ENCODE peak calls at places on chromosomes 11 and 22, in four cellular contexts. One of them, this sample, is unnamed.

GRCh38 chr11:92627615-92628201 is 341.7 kb upstream of the MTNR1B start:
- DNase-seq in K562: no peak
- DNase-seq in GM12878: no peak
- DNase-seq in HepG2: no peak
- DNase-seq in this sample: no peak

GRCh38 chr11:36601145-36601544 is 3.1 kb upstream of the RAG2 start:
- DNase-seq in K562: no peak
- DNase-seq in GM12878: no peak
- DNase-seq in HepG2: no peak
- DNase-seq in this sample: no peak

GRCh38 chr11:118979434-118979833 is 7.9 kb downstream of the FOXR1 start:
- DNase-seq in K562: peak
- DNase-seq in GM12878: no peak
- DNase-seq in HepG2: no peak
- DNase-seq in this sample: no peak

GRCh38 chr11:2834893-2835767 is 50.4 kb downstream of the CDKN1C start:
- DNase-seq in K562: no peak
- DNase-seq in GM12878: no peak
- DNase-seq in HepG2: peak
- DNase-seq in this sample: no peak

GRCh38 chr22:44385781-44386180 is 73.0 kb upstream of the SHISAL1 start:
- DNase-seq in K562: no peak
- DNase-seq in GM12878: no peak
- DNase-seq in HepG2: no peak
- DNase-seq in this sample: no peak

GRCh38 chr11:106384429-106384828 is 307.0 kb downstream of the AASDHPPT start:
- DNase-seq in K562: no peak
- DNase-seq in GM12878: no peak
- DNase-seq in HepG2: no peak
- DNase-seq in this sample: no peak

GRCh38 chr11:36376315-36376887 is 80.3 kb downstream of the PRR5L start:
- DNase-seq in K562: no peak
- DNase-seq in GM12878: no peak
- DNase-seq in HepG2: no peak
- DNase-seq in this sample: peak

GRCh38 chr11:12219732-12220131 is 109.3 kb downstream of the MICAL2 start:
- DNase-seq in K562: no peak
- DNase-seq in GM12878: no peak
- DNase-seq in HepG2: no peak
- DNase-seq in this sample: peak

GRCh38 chr11:2420502-2421225 is 20.1 kb downstream of the TSSC4 start:
- DNase-seq in K562: peak
- DNase-seq in GM12878: no peak
- DNase-seq in HepG2: peak
- DNase-seq in this sample: peak

GRCh38 chr11:121895919-121896318 is 220.1 kb downstream of the BLID start:
- DNase-seq in K562: no peak
- DNase-seq in GM12878: no peak
- DNase-seq in HepG2: no peak
- DNase-seq in this sample: no peak

GRCh38 chr11:64745523-64746328 is 1.8 kb upstream of the RASGRP2 start:
- DNase-seq in K562: peak
- DNase-seq in GM12878: no peak
- DNase-seq in HepG2: no peak
- DNase-seq in this sample: peak
- TF ChIP-seq MYC in K562: no peak
- TF ChIP-seq MYC in GM12878: no peak
- TF ChIP-seq MYC in HepG2: no peak
- TF ChIP-seq MYC in this sample: no peak

DNA sequence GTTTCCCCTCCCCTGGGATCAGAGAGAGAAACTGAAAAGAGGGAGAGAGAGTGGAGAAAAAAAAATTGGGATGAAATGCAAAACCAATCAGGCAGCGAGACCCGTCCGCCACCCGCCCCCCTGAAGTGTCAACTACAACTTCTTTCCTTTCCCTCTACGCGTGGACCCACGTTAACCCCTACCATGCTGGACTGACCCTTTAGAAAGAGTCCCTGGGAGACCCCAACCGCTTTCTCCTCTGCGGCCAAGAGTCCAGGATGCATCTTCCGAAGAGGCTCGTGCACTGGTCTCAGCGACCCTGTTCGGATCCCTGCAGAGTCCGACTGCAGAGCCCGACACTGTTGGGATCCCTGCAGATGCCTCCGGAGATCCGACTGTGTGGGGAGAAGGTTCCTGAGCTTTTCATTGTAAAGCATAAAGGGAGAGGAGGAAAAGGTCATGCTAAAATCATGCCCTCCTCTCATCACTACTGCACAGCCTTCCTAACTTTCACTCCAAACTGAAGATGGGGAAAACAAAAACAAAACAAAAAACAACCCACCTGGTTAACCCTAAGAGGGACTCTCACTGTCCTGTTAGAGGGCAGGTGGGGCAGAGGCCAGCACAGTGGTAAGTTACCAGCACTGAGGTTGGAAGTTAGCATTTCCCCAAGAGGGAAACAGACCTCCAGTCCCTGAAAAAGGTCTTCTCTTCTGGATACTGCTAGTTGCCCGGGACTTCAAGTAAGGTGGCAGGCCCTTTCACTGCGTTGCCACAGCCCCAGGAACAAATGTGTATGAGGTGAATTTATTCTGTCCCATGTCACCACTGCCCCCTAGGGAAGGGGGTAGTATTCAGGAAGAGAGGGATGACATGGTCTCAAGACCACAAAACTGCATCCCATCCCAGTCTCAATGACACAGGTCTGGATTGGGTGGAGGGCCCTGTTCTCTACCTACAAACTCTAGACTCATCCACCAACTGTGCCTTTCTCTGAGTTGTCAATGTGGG is 578 bp upstream of the ADAMTS8 start:
- DNase-seq in K562: no peak
- DNase-seq in GM12878: no peak
- DNase-seq in HepG2: no peak
- DNase-seq in this sample: no peak
- TF ChIP-seq EZH2 in K562: no peak
- TF ChIP-seq EZH2 in GM12878: peak
- TF ChIP-seq EZH2 in HepG2: peak
- TF ChIP-seq EZH2 in this sample: peak

GRCh38 chr22:36923458-36923784 is 10.0 kb downstream of the CSF2RB start:
- DNase-seq in K562: no peak
- DNase-seq in GM12878: no peak
- DNase-seq in HepG2: no peak
- DNase-seq in this sample: no peak
- TF ChIP-seq MYC in K562: no peak
- TF ChIP-seq MYC in GM12878: no peak
- TF ChIP-seq MYC in HepG2: no peak
- TF ChIP-seq MYC in this sample: no peak

DNA sequence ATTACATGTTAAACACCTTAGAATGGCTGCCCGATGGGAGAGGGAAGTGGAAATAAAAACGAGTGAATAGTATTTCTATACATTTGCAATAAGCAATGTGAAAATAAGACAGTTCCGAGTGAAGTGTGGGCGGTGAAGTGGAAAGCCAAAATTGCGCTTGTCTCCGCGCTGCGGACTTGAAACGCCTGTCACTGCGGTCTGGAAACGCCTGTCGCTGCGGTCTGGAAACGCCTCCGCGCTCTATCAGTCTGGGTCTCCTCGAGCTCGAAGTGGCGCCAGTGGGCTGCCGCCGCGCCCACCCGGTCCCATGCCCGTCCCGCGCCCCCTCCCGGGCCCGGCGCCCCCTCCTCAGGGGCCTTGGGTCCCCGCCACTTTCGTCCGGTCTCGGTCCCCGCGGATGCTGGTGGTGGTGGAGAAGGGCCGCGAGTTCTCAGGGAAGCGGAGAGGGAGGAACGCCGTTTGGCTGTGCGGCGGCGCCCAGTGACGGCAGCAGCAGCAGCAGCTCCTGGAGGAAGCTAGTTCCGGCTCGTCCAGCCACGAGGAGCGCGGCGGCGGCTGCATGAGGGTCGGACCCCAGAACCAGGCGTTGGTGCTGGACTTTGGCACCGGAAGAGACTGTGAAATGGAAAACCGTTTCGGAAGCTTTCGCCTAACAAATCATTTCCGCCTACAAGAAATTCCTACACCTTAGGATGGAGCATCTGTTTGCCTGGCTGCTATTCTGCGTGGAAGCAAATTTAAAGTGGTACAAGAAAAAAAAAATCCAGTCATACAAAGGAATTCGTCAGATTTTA is 1.8 kb downstream of the NCR3LG1 start:
- DNase-seq in K562: peak
- DNase-seq in GM12878: peak
- DNase-seq in HepG2: peak
- DNase-seq in this sample: peak
- TF ChIP-seq EZH2 in K562: no peak
- TF ChIP-seq EZH2 in GM12878: peak
- TF ChIP-seq EZH2 in HepG2: no peak
- TF ChIP-seq EZH2 in this sample: no peak